ENCODE peak calls at places on chromosomes 4 and X, in six cellular contexts. E is mesendoderm, Y is mesenchymal stem cell, M is H9, O is H1, Z is IMR-90. H is an unnamed sample.

GRCh38 chrX:32545100-32545499 is 666.2 kb downstream of the DMD start:
- DNase-seq in E (peak), Y (no peak), M (no peak), O (no peak), Z (no peak), H (no peak)

GRCh38 chr4:119683518-119683917 is 54.9 kb upstream of the PDE5A start:
- DNase-seq in E (no peak), Y (peak), M (no peak), O (no peak), Z (peak), H (no peak)

GRCh38 chr4:87839309-87839946 is 6.7 kb downstream of the MEPE start:
- DNase-seq in E (peak), Y (peak), M (no peak), O (no peak), Z (peak), H (peak)

GRCh38 chrX:118508221-118508620 is 12.6 kb downstream of the DOCK11 start:
- DNase-seq in E (no peak), Y (no peak), M (no peak), O (no peak), Z (no peak), H (no peak)

GRCh38 chrX:70960728-70961127 is 29.8 kb upstream of the SLC7A3 start:
- DNase-seq in E (peak), Y (no peak), M (no peak), O (no peak), Z (no peak), H (no peak)

GRCh38 chr4:54281060-54281781 is 52.1 kb downstream of the PDGFRA start:
- DNase-seq in E (no peak), Y (peak), M (no peak), O (no peak), Z (peak), H (no peak)

GRCh38 chr4:164748375-164748774 is 5.6 kb upstream of the SMIM31 start:
- DNase-seq in E (no peak), Y (peak), M (no peak), O (no peak), Z (peak), H (no peak)

GRCh38 chr4:86968477-86969015 is 33.7 kb downstream of the AFF1 start:
- DNase-seq in E (no peak), Y (no peak), M (no peak), O (no peak), Z (no peak), H (no peak)

GRCh38 chr4:153511104-153511503 is 44.9 kb downstream of the TMEM131L start:
- DNase-seq in E (no peak), Y (no peak), M (no peak), O (no peak), Z (no peak), H (no peak)

GRCh38 chr4:153375303-153375702 is 30.8 kb downstream of the MND1 start:
- DNase-seq in E (no peak), Y (peak), M (no peak), O (no peak), Z (no peak), H (no peak)

GRCh38 chr4:152590179-152591031 is 54.5 kb upstream of the FBXW7 start:
- DNase-seq in E (peak), Y (peak), M (no peak), O (no peak), Z (peak), H (no peak)

GRCh38 chrX:154135458-154136229 is 8.4 kb upstream of the OPN1LW start:
- DNase-seq in E (no peak), Y (no peak), M (no peak), O (no peak), Z (no peak), H (no peak)

GRCh38 chr4:187995322-187996207 is at the start of gene ZFP42:
- DNase-seq in E (peak), Y (no peak), M (peak), O (peak), Z (no peak), H (no peak)

GRCh38 chr4:178174756-178175155 is 732.5 kb upstream of the AGA start:
- DNase-seq in E (no peak), Y (no peak), M (no peak), O (no peak), Z (no peak), H (no peak)

GRCh38 chr4:120466429-120466828 is 399.8 kb upstream of the MAD2L1 start:
- DNase-seq in E (peak), Y (no peak), M (peak), O (peak), Z (no peak), H (peak)

GRCh38 chr4:73705056-73705432 is 35.3 kb upstream of the CXCL8 start:
- DNase-seq in E (peak), Y (peak), M (no peak), O (no peak), Z (peak), H (no peak)

GRCh38 chrX:146707781-146708180 is 101.8 kb upstream of the CXorf51B start:
- DNase-seq in E (peak), Y (no peak), M (peak), O (peak), Z (no peak), H (no peak)
- H2BK15ac ChIP-seq in E (no peak), Y (no peak), M (no peak), O (no peak), Z (no peak), H (no peak)

GRCh38 chrX:44970709-44971108 is 97.7 kb downstream of the KDM6A start:
- DNase-seq in E (no peak), Y (no peak), M (no peak), O (no peak), Z (no peak), H (no peak)
- H3K4ac ChIP-seq in E (no peak), Y (no peak), M (no peak), O (no peak), Z (no peak), H (no peak)

DNA sequence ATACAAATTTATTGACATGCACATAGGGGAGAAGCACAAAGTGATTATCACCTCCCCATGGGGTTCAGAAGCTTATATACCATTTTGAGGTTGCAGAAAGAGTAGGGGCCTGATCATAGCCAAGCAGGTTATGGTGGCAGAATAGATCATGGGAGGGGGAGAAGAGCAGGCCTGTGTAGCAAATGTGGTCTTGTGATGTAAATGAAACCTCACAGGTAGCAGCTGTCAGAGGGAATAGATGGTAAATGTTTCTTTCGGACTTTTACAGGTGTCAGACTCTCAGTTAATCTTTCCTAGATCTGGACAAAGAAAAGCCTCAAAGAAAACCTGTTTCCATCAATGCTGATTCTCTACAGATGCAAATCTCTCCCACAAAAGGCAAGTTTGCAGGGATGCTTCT is 84.4 kb downstream of the CFAP299 start:
- DNase-seq in E (no peak), Y (no peak), M (no peak), O (no peak), Z (no peak), H (no peak)
- H2BK15ac ChIP-seq in E (no peak), Y (no peak), M (no peak), O (no peak), Z (no peak), H (no peak)

GRCh38 chrX:19879181-19879580 is 8.2 kb downstream of the SH3KBP1 start:
- DNase-seq in E (no peak), Y (no peak), M (no peak), O (no peak), Z (no peak), H (no peak)

GRCh38 chrX:19879742-19880378 is 7.5 kb downstream of the SH3KBP1 start:
- DNase-seq in E (no peak), Y (no peak), M (no peak), O (no peak), Z (no peak), H (no peak)

GRCh38 chrX:19875051-19875432 is 12.4 kb downstream of the SH3KBP1 start:
- DNase-seq in E (peak), Y (no peak), M (no peak), O (no peak), Z (peak), H (no peak)

GRCh38 chrX:19876962-19877361 is 10.4 kb downstream of the SH3KBP1 start:
- DNase-seq in E (no peak), Y (no peak), M (no peak), O (no peak), Z (no peak), H (no peak)

DNA sequence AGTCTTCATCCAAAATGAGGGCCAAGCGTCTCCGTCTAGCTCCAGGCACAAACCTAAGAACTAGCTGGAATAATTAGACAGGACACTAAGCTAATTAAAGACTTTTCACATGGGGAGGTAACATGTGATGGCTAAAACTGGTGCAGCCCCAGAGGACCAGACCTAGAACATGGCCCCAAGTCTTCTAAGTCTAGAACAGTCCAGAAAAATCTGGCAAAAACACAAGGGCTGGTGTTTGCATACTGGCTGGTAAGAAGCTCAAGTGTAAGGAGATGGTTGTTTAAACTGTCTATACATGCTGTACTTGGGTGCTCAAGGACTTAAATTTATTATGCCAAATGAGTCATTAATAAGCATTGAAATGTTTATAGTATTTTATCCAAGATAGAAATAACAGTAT is 10.0 kb downstream of the SH3KBP1 start:
- DNase-seq in E (no peak), Y (no peak), M (no peak), O (no peak), Z (no peak), H (no peak)
- H3K4ac ChIP-seq in E (no peak), Y (no peak), M (no peak), O (no peak), Z (no peak), H (no peak)

GRCh38 chr4:4521069-4521468 is 20.8 kb downstream of the STX18 start:
- DNase-seq in E (no peak), Y (no peak), M (no peak), O (no peak), Z (no peak), H (peak)

GRCh38 chr4:4526401-4526800 is 15.4 kb downstream of the STX18 start:
- DNase-seq in E (no peak), Y (no peak), M (no peak), O (no peak), Z (no peak), H (no peak)

GRCh38 chr4:4521767-4522166 is 20.1 kb downstream of the STX18 start:
- DNase-seq in E (no peak), Y (no peak), M (no peak), O (no peak), Z (no peak), H (no peak)

GRCh38 chr4:4519296-4519898 is 22.5 kb downstream of the STX18 start:
- DNase-seq in E (peak), Y (peak), M (no peak), O (no peak), Z (peak), H (no peak)

GRCh38 chr4:4524364-4524763 is 17.5 kb downstream of the STX18 start:
- DNase-seq in E (peak), Y (peak), M (peak), O (no peak), Z (peak), H (no peak)
- H2BK15ac ChIP-seq in E (no peak), Y (no peak), M (no peak), O (no peak), Z (no peak), H (no peak)

GRCh38 chr4:38664704-38665401 is 854 bp downstream of the KLF3 start:
- DNase-seq in E (peak), Y (peak), M (peak), O (no peak), Z (peak), H (peak)
- H3K4ac ChIP-seq in E (peak), Y (no peak), M (no peak), O (no peak), Z (peak), H (no peak)

GRCh38 chr4:39304651-39305050 is 61.5 kb downstream of the RFC1 start:
- DNase-seq in E (no peak), Y (no peak), M (no peak), O (no peak), Z (no peak), H (no peak)

GRCh38 chr4:39303871-39304270 is 62.3 kb downstream of the RFC1 start:
- DNase-seq in E (no peak), Y (no peak), M (no peak), O (no peak), Z (no peak), H (no peak)

GRCh38 chr4:39308576-39308975 is 57.6 kb downstream of the RFC1 start:
- DNase-seq in E (no peak), Y (no peak), M (no peak), O (no peak), Z (no peak), H (no peak)

GRCh38 chr4:39302901-39303300 is 63.3 kb downstream of the RFC1 start:
- DNase-seq in E (no peak), Y (no peak), M (no peak), O (no peak), Z (no peak), H (no peak)

GRCh38 chr4:39305902-39306677 is 60.1 kb downstream of the RFC1 start:
- DNase-seq in E (no peak), Y (no peak), M (no peak), O (no peak), Z (no peak), H (no peak)
- H2BK15ac ChIP-seq in E (no peak), Y (no peak), M (no peak), O (no peak), Z (no peak), H (no peak)

GRCh38 chr4:159102623-159103405 is at the start of gene RAPGEF2:
- DNase-seq in E (peak), Y (peak), M (peak), O (peak), Z (peak), H (peak)

GRCh38 chr4:159105063-159105414 is 2.2 kb downstream of the RAPGEF2 start:
- DNase-seq in E (peak), Y (peak), M (no peak), O (no peak), Z (peak), H (no peak)

GRCh38 chr4:159105761-159106243 is 2.9 kb downstream of the RAPGEF2 start:
- DNase-seq in E (peak), Y (no peak), M (no peak), O (no peak), Z (peak), H (no peak)

GRCh38 chr4:159101983-159102622 is 776 bp upstream of the RAPGEF2 start:
- DNase-seq in E (peak), Y (peak), M (peak), O (no peak), Z (no peak), H (no peak)

GRCh38 chr4:159103406-159104131 is 690 bp downstream of the RAPGEF2 start:
- DNase-seq in E (peak), Y (peak), M (peak), O (no peak), Z (peak), H (peak)
- H3K4ac ChIP-seq in E (peak), Y (peak), M (no peak), O (no peak), Z (no peak), H (peak)

DNA sequence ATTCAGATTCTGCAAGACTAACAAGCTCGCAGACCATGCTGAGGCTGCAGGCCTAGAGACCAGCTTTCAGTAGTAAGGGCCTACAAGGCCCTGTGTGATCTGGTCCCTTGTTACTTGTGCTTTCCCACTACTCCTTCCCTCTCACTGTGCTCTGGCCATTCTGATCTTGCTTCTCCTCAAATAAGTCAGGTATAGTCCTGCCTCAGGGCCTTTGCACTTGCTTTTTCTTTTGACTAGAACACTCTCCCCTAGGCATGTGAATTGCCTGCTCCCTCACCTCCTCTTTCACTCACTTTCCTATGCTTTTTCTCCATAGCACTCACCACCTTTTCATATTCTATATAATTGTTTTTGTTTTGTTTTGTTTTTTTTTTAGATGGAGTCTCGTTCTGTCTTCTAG is 22.2 kb downstream of the AKAP14 start:
- DNase-seq in E (no peak), Y (no peak), M (no peak), O (no peak), Z (no peak), H (no peak)
- H2BK15ac ChIP-seq in E (no peak), Y (no peak), M (no peak), O (no peak), Z (no peak), H (no peak)